ENCODE peak calls at places on chromosomes 4 and X, in four cellular contexts. T is AG04450, B is heart left ventricle, L is fibroblast of lung. H is an unnamed sample.

GRCh38 chr4:2829321-2829932 is 14.2 kb upstream of the ADD1 start:
- DNase-seq in T (no peak), B (peak), L (no peak), H (no peak)

GRCh38 chrX:118679290-118679689 is 48.1 kb upstream of the IL13RA1 start:
- DNase-seq in T (no peak), B (no peak), L (no peak), H (no peak)

GRCh38 chr4:67565284-67565683 is 6.8 kb downstream of the STAP1 start:
- DNase-seq in T (no peak), B (no peak), L (no peak), H (no peak)

GRCh38 chr4:65014078-65014477 is 604.8 kb upstream of the TECRL start:
- DNase-seq in T (no peak), B (no peak), L (no peak), H (no peak)

GRCh38 chrX:129831486-129831885 is 12.2 kb downstream of the ZDHHC9 start:
- DNase-seq in T (no peak), B (peak), L (no peak), H (no peak)

GRCh38 chrX:24260827-24261550 is 52.9 kb downstream of the SUPT20HL2 start:
- DNase-seq in T (no peak), B (peak), L (peak), H (no peak)

GRCh38 chr4:7831330-7831729 is 108.3 kb downstream of the AFAP1 start:
- DNase-seq in T (peak), B (peak), L (peak), H (peak)

GRCh38 chr4:84908876-84909275 is 57.6 kb downstream of the WDFY3 start:
- DNase-seq in T (no peak), B (no peak), L (no peak), H (no peak)

GRCh38 chr4:176238819-176239218 is 30.2 kb downstream of the ASB5 start:
- DNase-seq in T (no peak), B (no peak), L (no peak), H (no peak)

GRCh38 chr4:109730294-109731051 is 603 bp upstream of the PLA2G12A start:
- DNase-seq in T (peak), B (peak), L (peak), H (no peak)

GRCh38 chr4:61162116-61162515 is 38.0 kb upstream of the ADGRL3 start:
- DNase-seq in T (no peak), B (no peak), L (peak), H (no peak)

GRCh38 chrX:89034679-89035078 is 287.7 kb downstream of the CPXCR1 start:
- DNase-seq in T (no peak), B (no peak), L (no peak), H (no peak)

GRCh38 chr4:154417358-154417673 is 74.3 kb downstream of the DCHS2 start:
- DNase-seq in T (no peak), B (no peak), L (no peak), H (no peak)
- H3K4me3 ChIP-seq in T (no peak), B (peak), L (peak), H (peak)

DNA sequence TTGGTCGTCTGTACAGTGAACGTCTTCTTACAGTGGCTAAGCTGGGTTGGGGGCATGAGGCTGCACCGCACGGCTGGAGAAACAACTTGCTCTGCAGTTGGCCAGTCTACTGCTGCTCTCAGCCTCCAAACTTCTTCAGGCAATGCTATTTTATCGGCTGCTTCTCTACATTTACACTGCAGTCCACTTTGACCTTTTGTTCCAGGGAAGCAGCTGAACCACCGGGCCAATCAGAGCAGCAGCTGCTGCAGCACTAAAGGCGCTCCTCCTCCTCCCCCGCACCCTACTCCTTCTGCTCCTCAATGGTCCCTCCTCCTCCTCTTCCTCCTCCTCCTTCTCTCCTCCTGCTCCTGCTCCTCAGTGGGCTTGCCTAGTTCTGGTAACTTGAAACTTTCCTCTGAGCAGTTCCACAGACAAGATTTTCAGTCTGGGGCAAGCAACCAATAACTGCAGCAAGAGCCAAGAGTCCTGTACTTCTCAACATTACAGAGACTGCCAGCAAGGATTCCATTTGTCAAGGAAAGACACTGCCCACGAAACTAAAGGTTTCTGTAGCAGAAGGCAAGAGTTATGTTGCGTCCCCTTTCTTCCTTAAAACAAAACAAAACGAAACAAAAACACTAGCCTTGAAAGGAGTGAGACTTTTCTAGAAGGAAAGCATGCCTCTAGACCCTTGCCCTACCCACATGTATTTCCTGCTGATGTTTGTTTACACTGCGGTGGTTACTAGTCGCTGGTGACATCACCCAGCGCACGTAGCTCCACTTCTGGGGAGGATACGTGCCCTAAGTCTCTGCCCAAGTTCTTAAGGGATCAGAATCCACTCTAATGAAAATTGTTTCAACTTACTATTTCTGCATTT is 125.7 kb upstream of the NAP1L5 start:
- DNase-seq in T (peak), B (peak), L (peak), H (peak)
- H3K4me3 ChIP-seq in T (peak), B (peak), L (peak), H (peak)

DNA sequence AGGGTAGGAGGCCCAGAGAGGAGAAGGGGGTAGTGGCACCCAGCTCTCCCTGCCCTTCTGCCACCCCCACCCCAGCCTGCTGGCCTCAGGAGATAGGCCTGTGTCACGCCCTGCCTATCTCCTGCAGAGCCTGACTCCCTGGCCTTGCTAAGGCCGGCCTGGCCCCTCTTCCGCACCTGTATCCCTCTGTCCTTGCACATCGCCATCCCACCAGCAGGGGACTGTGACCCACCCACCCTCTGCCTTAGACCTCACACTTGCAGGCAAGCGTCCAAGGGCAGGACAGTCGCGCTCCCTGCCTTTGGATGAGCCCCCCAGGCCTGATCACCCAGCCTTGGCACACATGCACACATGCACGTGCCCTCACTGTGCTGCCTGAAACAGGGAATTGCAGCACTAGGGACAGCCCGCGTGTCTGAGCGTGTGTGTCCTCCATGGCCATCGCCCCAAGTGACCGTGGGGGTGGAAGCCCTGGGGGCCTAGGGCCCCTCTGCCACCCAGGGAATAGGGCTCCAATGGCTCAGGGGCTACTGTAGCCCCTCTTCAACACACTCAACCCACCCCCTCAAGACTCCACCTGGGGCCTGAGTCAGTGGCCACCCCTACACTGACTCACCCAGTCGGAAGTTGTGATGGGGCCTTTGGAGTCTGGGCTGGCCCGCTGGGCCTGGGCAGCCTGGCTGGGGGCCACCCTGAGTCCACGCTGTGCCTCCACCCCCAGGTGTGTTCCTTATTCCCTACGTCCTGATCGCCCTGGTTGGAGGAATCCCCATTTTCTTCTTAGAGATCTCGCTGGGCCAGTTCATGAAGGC is 2.1 kb downstream of the SLC6A8 start:
- DNase-seq in T (no peak), B (no peak), L (no peak), H (no peak)
- H3K4me3 ChIP-seq in T (peak), B (peak), L (peak), H (peak)

GRCh38 chr4:170227928-170228327 is 138.2 kb upstream of the AADAT start:
- DNase-seq in T (no peak), B (no peak), L (no peak), H (no peak)
- H3K4me3 ChIP-seq in T (no peak), B (no peak), L (no peak), H (no peak)

DNA sequence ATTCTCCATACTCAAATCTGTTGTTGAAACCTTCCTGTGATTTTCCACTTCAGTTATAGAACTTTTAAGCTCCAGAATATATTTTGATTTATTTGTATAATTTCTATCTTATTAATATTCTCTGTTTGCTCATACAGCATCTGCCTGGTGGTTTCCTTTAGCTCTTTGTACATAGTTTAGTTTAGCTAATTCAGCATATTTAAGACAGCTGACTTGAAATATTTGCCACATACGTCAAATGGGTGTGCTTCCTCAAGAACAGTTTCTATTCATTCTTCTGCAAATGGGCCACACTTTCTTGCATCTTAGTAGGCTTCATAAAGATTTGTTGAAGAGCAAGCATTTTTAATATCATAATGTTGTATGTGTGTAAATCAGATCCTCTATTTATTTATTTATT is 101.8 kb downstream of the MAGEC1 start:
- DNase-seq in T (no peak), B (no peak), L (no peak), H (no peak)
- H3K4me3 ChIP-seq in T (no peak), B (no peak), L (no peak), H (no peak)

GRCh38 chr4:81469774-81470455 is 1.8 kb downstream of the RASGEF1B start:
- DNase-seq in T (no peak), B (no peak), L (no peak), H (no peak)

GRCh38 chr4:81467672-81467964 is 4.1 kb downstream of the RASGEF1B start:
- DNase-seq in T (no peak), B (no peak), L (no peak), H (no peak)

GRCh38 chr4:81470456-81471327 is 1.0 kb downstream of the RASGEF1B start:
- DNase-seq in T (no peak), B (peak), L (no peak), H (no peak)

GRCh38 chr4:81466841-81467671 is 4.7 kb downstream of the RASGEF1B start:
- DNase-seq in T (peak), B (peak), L (peak), H (no peak)

DNA sequence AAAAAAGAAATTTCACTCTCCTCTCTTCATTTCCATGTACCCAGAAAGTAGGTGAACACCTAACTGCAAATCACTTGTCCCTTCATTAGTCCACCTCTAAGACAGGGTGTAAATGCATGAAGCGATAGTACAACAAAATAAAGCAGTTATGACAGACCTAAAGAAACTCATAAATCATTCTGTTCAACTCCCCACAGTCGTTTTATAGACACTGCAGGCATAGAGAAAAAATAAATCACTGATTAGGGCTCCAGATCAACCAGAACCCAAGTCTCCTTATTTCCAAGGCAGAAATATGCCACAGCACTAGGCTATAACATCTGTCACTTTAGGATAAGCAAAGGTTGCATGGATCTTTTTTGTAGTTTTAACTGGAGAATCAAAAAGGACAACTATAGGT is 3.0 kb downstream of the RASGEF1B start:
- DNase-seq in T (no peak), B (no peak), L (no peak), H (no peak)
- H3K4me3 ChIP-seq in T (no peak), B (no peak), L (no peak), H (no peak)

DNA sequence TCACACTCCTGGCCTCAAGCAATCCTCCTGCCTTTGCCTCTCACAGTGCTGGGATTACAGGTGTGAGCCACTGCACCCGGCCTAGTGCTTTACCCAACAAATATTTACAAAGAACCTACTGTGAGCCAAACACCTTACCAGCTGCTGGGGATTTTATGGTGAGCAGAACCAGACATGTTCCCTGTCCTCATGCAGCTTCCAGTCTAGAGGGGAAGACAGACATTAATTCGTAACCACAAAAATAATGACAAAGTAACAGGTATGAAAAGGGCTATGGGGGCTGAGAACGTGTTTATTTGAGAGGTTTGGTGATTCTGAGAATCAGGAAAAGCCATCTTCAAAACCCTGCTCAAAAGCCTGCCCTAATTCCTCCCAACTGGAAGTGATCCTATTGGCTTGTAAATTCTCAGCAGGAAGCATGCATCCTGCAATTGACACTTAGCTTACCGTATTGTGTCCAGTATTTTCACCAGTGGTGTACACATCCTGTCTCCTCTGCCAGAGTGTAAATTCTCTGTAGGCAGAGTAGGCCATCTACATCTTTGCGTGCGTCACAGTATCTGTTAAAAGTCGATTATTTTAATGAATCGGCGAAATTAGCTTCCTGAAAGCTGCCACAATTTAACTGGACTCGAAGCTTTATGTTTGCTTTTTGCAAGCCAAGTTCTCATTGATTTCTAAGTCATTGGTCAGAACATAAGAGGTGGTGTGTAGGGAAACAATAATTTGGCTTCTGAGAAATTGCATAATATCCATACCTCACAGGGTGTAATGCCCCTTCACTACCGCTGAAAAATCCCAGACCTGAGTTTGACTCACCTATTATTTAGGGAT is 67.0 kb downstream of the TMEM156 start:
- DNase-seq in T (no peak), B (no peak), L (no peak), H (no peak)
- H3K4me3 ChIP-seq in T (no peak), B (no peak), L (no peak), H (no peak)

DNA sequence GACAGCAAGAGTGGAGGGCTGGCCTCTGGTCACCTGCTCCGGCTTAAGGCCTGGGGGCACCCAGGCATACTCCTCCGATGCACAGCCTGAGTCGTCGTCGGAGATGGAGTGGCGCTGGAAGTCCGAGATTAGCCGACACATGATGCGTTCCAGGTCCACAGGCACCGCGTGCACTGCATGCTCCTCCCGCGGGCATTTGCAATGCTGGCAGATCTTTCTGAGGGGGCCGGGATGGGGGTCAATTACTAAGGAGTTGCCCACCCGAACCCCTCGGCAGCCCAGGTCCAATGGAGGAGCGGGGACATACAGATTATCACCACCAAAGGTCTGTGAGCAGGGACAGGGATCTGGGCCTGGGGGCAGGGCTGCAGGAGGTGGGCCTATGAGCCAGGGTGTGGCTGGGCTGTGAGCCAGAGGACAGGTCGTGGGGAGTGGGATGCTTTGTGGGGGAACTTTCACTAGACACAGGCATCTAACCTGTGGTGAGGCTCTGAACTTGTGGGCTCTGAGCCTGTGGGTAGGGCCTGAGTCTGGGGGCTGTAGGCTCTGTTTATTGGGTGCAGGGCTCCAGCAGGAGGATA is 2.4 kb downstream of the PRICKLE3 start:
- DNase-seq in T (no peak), B (no peak), L (no peak), H (no peak)
- H3K4me3 ChIP-seq in T (peak), B (peak), L (peak), H (peak)

H was measured in skeletal muscle cell.